ENCODE peak calls at places on chromosome 3, in six cellular contexts. U is breast epithelium, V is upper lobe of left lung, X is GM23338, Q is stomach, G is esophagus muscularis mucosa. P is an unnamed sample.

GRCh38 chr3:48518755-48519154 is 14.8 kb upstream of the SHISA5 start:
- DNase-seq in V (no peak), Q (no peak), U (no peak), G (no peak), X (no peak), P (no peak)

GRCh38 chr3:167783781-167784180 is 48.3 kb downstream of the SERPINI1 start:
- DNase-seq in Q (no peak), X (no peak), U (no peak), V (no peak), G (no peak), P (no peak)

GRCh38 chr3:52714335-52715302 is 8.7 kb downstream of the SPCS1 start:
- DNase-seq in U (no peak), G (no peak), V (peak; percentile 77), X (peak; percentile 95), Q (peak; percentile 49), P (no peak)

GRCh38 chr3:146605106-146605505 is at the start of gene PLSCR5:
- DNase-seq in X (no peak), Q (no peak), G (no peak), V (no peak), U (no peak), P (no peak)

GRCh38 chr3:39241502-39241901 is 38.3 kb downstream of the CX3CR1 start:
- DNase-seq in U (no peak), X (no peak), G (no peak), Q (no peak), V (no peak), P (no peak)

GRCh38 chr3:129003578-129004112 is 2.5 kb downstream of the EFCC1 start:
- DNase-seq in G (no peak), Q (peak; percentile 75), X (peak; percentile 82), U (no peak), V (peak; percentile 92), P (no peak)

GRCh38 chr3:194984624-194985023 is 286.3 kb downstream of the XXYLT1 start:
- DNase-seq in Q (no peak), G (no peak), X (no peak), U (no peak), V (no peak), P (no peak)

GRCh38 chr3:135217730-135218129 is 422.7 kb downstream of the EPHB1 start:
- DNase-seq in X (no peak), G (peak; percentile 68), Q (no peak), U (no peak), V (no peak), P (no peak)

GRCh38 chr3:71584216-71585061 is 911 bp upstream of the FOXP1 start:
- DNase-seq in Q (peak; percentile 31), X (peak; percentile 59), U (peak; percentile 52), V (no peak), G (peak; percentile 92), P (no peak)

GRCh38 chr3:58998476-58999117 is 51.2 kb downstream of the CFAP20DC start:
- DNase-seq in V (no peak), X (no peak), U (no peak), G (no peak), Q (no peak), P (peak; percentile 71)

GRCh38 chr3:33016846-33017405 is 65.5 kb downstream of the CCR4 start:
- DNase-seq in Q (no peak), U (no peak), V (no peak), X (no peak), G (no peak), P (no peak)

GRCh38 chr3:32950516-32950915 is 928 bp upstream of the CCR4 start:
- DNase-seq in V (no peak), G (peak; percentile 77), Q (no peak), U (no peak), X (no peak), P (no peak)

GRCh38 chr3:124362418-124362817 is 367.8 kb upstream of the UMPS start:
- DNase-seq in X (no peak), Q (no peak), V (no peak), U (no peak), G (no peak), P (no peak)

GRCh38 chr3:133445111-133445510 is 45.3 kb downstream of the BFSP2 start:
- DNase-seq in U (no peak), V (no peak), G (no peak), Q (no peak), X (no peak), P (no peak)

GRCh38 chr3:171323934-171324535 is 136.2 kb downstream of the TNIK start:
- DNase-seq in Q (no peak), U (no peak), V (no peak), G (no peak), X (no peak), P (no peak)

GRCh38 chr3:118714800-118715199 is 319.8 kb downstream of the IGSF11 start:
- DNase-seq in G (no peak), U (no peak), X (no peak), V (no peak), Q (no peak), P (no peak)

GRCh38 chr3:148991219-148992026 is at the start of gene GYG1:
- DNase-seq in G (peak; percentile 93), U (peak; percentile 70), V (peak; percentile 97), Q (peak; percentile 85), X (peak; percentile 88), P (no peak)

GRCh38 chr3:142315083-142315482 is 89.7 kb upstream of the GK5 start:
- DNase-seq in X (peak; percentile 4), V (no peak), Q (no peak), G (no peak), U (no peak), P (no peak)

GRCh38 chr3:138442433-138442832 is 8.0 kb downstream of the ESYT3 start:
- DNase-seq in G (no peak), X (no peak), Q (no peak), U (no peak), V (no peak), P (no peak)

GRCh38 chr3:184568591-184568917 is 7.0 kb downstream of the EPHB3 start:
- DNase-seq in V (peak; percentile 47), X (no peak), U (no peak), G (no peak), Q (no peak), P (no peak)

GRCh38 chr3:137925080-137925479 is 84.9 kb upstream of the CLDN18 start:
- DNase-seq in V (no peak), Q (no peak), G (peak; percentile 70), U (no peak), X (no peak), P (no peak)

GRCh38 chr3:71208273-71209095 is 375.0 kb downstream of the FOXP1 start:
- DNase-seq in Q (peak; percentile 31), U (no peak), V (no peak), G (no peak), X (no peak), P (no peak)

GRCh38 chr3:146065573-146066006 is 95.4 kb downstream of the PLOD2 start:
- DNase-seq in X (peak; percentile 76), V (no peak), G (no peak), U (no peak), Q (no peak), P (peak; percentile 43)

GRCh38 chr3:150327678-150328667 is 80.1 kb upstream of the TSC22D2 start:
- DNase-seq in X (no peak), U (no peak), V (no peak), G (no peak), Q (no peak), P (no peak)

GRCh38 chr3:133531981-133532380 is 41.5 kb upstream of the CDV3 start:
- DNase-seq in X (no peak), V (no peak), G (no peak), U (no peak), Q (no peak), P (no peak)

GRCh38 chr3:193840111-193840641 is 247.2 kb downstream of the OPA1 start:
- DNase-seq in Q (no peak), X (no peak), U (no peak), V (no peak), G (no peak), P (no peak)
- H3K4me3 ChIP-seq in Q (no peak overlapping the region), X (no peak overlapping the region), U (no peak overlapping the region), V (no peak overlapping the region), G (no peak overlapping the region), P (no peak overlapping the region)

GRCh38 chr3:87796137-87796899 is 262.5 kb downstream of the CGGBP1 start:
- DNase-seq in G (no peak), X (no peak), U (no peak), V (no peak), Q (no peak), P (no peak)

GRCh38 chr3:87791248-87792027 is 267.4 kb downstream of the CGGBP1 start:
- DNase-seq in X (no peak), G (no peak), U (no peak), V (no peak), Q (no peak), P (no peak)

GRCh38 chr3:87792193-87792531 is 266.6 kb downstream of the CGGBP1 start:
- DNase-seq in Q (no peak), G (no peak), X (peak; percentile 7), V (no peak), U (no peak), P (no peak)

GRCh38 chr3:87793322-87793877 is 265.4 kb downstream of the CGGBP1 start:
- DNase-seq in Q (no peak), V (no peak), X (no peak), G (no peak), U (no peak), P (no peak)

GRCh38 chr3:87792532-87793321 is 266.1 kb downstream of the CGGBP1 start:
- DNase-seq in X (peak; percentile 65), G (no peak), U (no peak), Q (no peak), V (peak; percentile 85), P (no peak)
- TF ChIP-seq POLR2AphosphoS5 in X (no peak), G (no peak), U (no peak), Q (no peak), V (no peak), P (no peak)

DNA sequence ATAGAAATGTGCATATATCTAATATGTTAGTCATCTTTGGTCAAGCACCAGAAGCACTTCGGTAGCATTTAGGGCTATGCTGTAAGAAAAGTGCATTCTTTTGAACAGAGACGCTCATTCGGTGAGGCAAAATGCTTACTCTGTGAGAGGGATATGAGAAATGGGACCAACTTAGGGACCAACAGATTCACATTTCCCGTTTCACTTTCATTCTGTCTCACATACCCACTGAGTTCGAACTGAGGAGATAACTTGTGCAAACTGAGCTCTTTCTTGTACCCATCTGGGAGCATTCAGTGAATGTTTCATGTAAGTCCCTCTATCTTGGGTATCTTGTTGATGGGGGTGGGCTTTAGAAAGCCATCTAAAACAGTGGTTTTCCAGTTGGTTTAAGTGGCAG is 135.3 kb downstream of the FEZF2 start:
- DNase-seq in X (no peak), U (no peak), V (no peak), Q (no peak), G (no peak), P (no peak)
- H3K4me3 ChIP-seq in X (no peak overlapping the region), U (no peak overlapping the region), V (no peak overlapping the region), Q (no peak overlapping the region), G (no peak overlapping the region), P (no peak overlapping the region)

GRCh38 chr3:177945999-177946398 is 590.2 kb upstream of the KCNMB2 start:
- DNase-seq in G (no peak), X (no peak), U (no peak), V (no peak), Q (no peak), P (no peak)

GRCh38 chr3:177946515-177946914 is 589.7 kb upstream of the KCNMB2 start:
- DNase-seq in U (no peak), Q (no peak), G (no peak), V (no peak), X (no peak), P (no peak)

GRCh38 chr3:177942911-177943310 is 593.3 kb upstream of the KCNMB2 start:
- DNase-seq in X (no peak), Q (no peak), V (no peak), U (no peak), G (no peak), P (no peak)

GRCh38 chr3:177946965-177947364 is 589.3 kb upstream of the KCNMB2 start:
- DNase-seq in G (no peak), U (no peak), Q (no peak), V (no peak), X (no peak), P (no peak)

GRCh38 chr3:177944228-177944661 is 592.0 kb upstream of the KCNMB2 start:
- DNase-seq in G (no peak), Q (no peak), V (no peak), X (no peak), U (no peak), P (no peak)
- TF ChIP-seq POLR2AphosphoS5 in G (no peak), Q (no peak), V (no peak), X (no peak), U (no peak), P (no peak)

P was measured in Panc1.